ENCODE peak calls at places on chromosomes 16 and 17, in eight cellular contexts. H is heart left ventricle, I is body of pancreas, T is stomach, B is adrenal gland, R is right lobe of liver, E is IMR-90, A is uterus. J is an unnamed sample. For H3K4me1, the result is how much of the 10 kb centered on the place peaks cover.

GRCh38 chr17:17151055-17151454 is 55.1 kb downstream of the PLD6 start:
- DNase-seq in T (no peak), R (no peak), H (no peak), A (no peak), B (no peak), E (peak), I (no peak), J (no peak)

GRCh38 chr16:8962393-8963009 is 1.2 kb downstream of the USP7 start:
- DNase-seq in E (no peak), A (no peak), R (peak), T (peak), H (no peak), B (no peak), I (peak), J (peak)

GRCh38 chr17:55833311-55833710 is 82.5 kb downstream of the PCTP start:
- DNase-seq in H (no peak), A (no peak), B (no peak), E (no peak), I (no peak), T (no peak), R (no peak), J (no peak)

GRCh38 chr17:71302721-71303549 is 817.9 kb upstream of the SOX9 start:
- DNase-seq in R (no peak), T (no peak), B (no peak), I (no peak), A (no peak), E (no peak), H (no peak), J (no peak)

GRCh38 chr16:17585449-17586080 is 114.8 kb upstream of the XYLT1 start:
- DNase-seq in A (no peak), I (no peak), E (no peak), H (no peak), B (no peak), T (no peak), R (no peak), J (no peak)

GRCh38 chr16:17375388-17376304 is 95.1 kb downstream of the XYLT1 start:
- DNase-seq in E (no peak), B (no peak), T (peak), H (no peak), A (no peak), I (peak), R (no peak), J (no peak)

GRCh38 chr16:24834459-24835335 is 11.1 kb upstream of the SLC5A11 start:
- DNase-seq in I (no peak), T (peak), B (no peak), R (no peak), H (no peak), A (no peak), E (peak), J (no peak)

GRCh38 chr17:55421179-55421934 is at the start of gene MMD:
- DNase-seq in H (peak), A (peak), I (peak), B (no peak), T (no peak), R (peak), E (no peak), J (peak)

GRCh38 chr17:45144199-45145034 is 3.9 kb upstream of the HEXIM1 start:
- DNase-seq in E (no peak), T (peak), A (peak), R (peak), H (peak), B (no peak), I (peak), J (peak)

DNA sequence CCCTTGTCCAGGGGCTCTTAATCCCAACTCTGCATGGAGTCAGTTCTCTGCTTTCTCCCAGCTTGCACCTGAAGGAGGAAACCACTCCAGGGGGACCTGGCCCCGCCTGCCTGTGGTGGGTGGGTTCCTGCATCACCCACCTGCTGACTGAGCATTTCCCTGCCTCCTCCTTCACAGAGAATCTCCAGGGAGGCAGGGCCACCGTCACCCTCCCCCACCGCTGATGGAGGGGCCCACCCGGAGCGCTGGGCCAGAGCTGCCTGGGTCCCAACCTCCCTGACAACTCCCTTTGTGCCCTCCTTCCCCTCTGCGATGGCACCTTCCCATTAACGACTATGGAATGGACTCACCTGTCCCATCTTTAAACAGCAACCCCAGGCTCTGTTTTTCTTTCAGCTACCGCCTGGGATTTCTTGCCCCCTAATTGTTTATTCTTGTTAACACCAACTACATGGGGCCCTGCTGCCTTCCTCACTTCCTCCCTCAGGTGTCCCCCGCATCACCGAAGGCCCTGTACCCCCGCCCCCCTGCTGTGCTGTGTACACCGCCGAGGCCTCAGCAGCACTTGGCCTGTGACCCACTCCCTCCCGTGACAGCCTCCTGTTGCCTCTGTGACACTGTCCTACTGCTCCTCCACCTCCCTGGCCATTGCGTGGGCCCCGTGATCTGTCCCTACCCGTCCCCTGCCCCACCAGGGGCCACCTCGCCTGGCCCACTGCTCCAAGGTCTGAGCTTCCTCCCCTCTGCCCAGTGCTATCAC is 842 bp upstream of the TEDC2 start:
- DNase-seq in E (no peak), B (no peak), R (no peak), H (no peak), A (no peak), I (no peak), T (no peak), J (peak)
- TF ChIP-seq POLR2A in E (no peak), B (no peak), R (no peak), H (no peak), A (no peak), I (no peak), T (no peak), J (no peak)

GRCh38 chr16:89619880-89620279 is 6.4 kb downstream of the DPEP1 start:
- DNase-seq in I (no peak), H (no peak), E (no peak), B (no peak), T (no peak), R (no peak), A (no peak), J (no peak)

GRCh38 chr16:89620406-89620841 is 7.0 kb downstream of the DPEP1 start:
- DNase-seq in H (no peak), R (no peak), I (no peak), T (no peak), B (no peak), A (no peak), E (no peak), J (no peak)

GRCh38 chr16:89621136-89621697 is 7.8 kb downstream of the DPEP1 start:
- DNase-seq in T (no peak), R (no peak), H (no peak), B (no peak), I (no peak), A (no peak), E (no peak), J (no peak)

GRCh38 chr16:89623511-89624232 is 10.2 kb downstream of the DPEP1 start:
- DNase-seq in H (no peak), E (no peak), R (no peak), T (no peak), I (no peak), B (no peak), A (no peak), J (no peak)

GRCh38 chr16:89621698-89622409 is 8.4 kb downstream of the DPEP1 start:
- DNase-seq in B (no peak), T (no peak), H (no peak), I (no peak), R (no peak), E (no peak), A (no peak), J (no peak)
- H3K4me1 ChIP-seq in B (under half), T (under half), H (under half), I (under half), R (under half), E (under half), A (under half), J (under half)

GRCh38 chr17:47924785-47925676 is 16.3 kb upstream of the PNPO start:
- DNase-seq in B (no peak), H (no peak), T (no peak), I (no peak), A (no peak), E (no peak), R (no peak), J (no peak)
- TF ChIP-seq POLR2A in B (no peak), H (no peak), T (no peak), I (no peak), A (no peak), E (no peak), R (no peak), J (no peak)

GRCh38 chr16:89923640-89924297 is 627 bp downstream of the TUBB3 start:
- DNase-seq in E (no peak), R (no peak), I (no peak), B (peak), T (no peak), A (no peak), H (peak), J (no peak)

GRCh38 chr16:89921131-89921698 is 1.9 kb upstream of the TUBB3 start:
- DNase-seq in R (no peak), H (no peak), B (peak), T (no peak), I (no peak), A (no peak), E (no peak), J (no peak)

GRCh38 chr16:89922884-89923639 is at the start of gene TUBB3:
- DNase-seq in I (peak), E (peak), H (peak), A (peak), T (peak), B (peak), R (peak), J (no peak)

GRCh38 chr16:89921699-89922476 is 1.3 kb upstream of the TUBB3 start:
- DNase-seq in R (peak), H (peak), I (peak), T (peak), E (peak), A (peak), B (peak), J (no peak)

DNA sequence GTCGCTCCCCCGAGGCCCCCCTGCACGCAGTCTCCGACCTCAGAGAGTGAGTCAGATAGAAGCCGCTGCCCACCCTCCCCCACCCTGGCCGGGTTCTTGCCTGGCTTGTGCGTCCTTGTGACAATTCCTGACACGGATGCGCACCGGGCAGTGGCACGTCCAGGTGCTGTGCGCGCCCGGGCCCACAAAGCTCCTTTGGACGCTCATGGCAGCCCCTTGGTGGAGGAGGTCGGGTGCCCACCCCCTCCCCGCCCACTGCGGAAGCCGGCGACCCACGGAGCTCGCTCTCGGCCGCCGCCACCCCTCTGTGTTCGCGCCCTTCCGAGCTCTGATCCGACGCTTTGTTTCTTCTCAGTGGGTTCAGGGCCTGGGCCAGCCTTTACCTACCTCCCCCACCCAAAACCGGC is 662 bp upstream of the TUBB3 start:
- DNase-seq in I (peak), R (peak), T (peak), E (peak), B (peak), H (peak), A (peak), J (no peak)
- H3K4me1 ChIP-seq in I (half or more), R (under half), T (half or more), E (under half), B (under half), H (under half), A (under half), J (half or more)

GRCh38 chr17:1455748-1456599 is at the start of gene CRK:
- DNase-seq in A (peak), R (peak), H (peak), I (peak), T (peak), B (peak), E (peak), J (peak)
- TF ChIP-seq POLR2A in A (peak), R (peak), H (peak), I (peak), T (no peak), B (peak), E (peak), J (peak)

DNA sequence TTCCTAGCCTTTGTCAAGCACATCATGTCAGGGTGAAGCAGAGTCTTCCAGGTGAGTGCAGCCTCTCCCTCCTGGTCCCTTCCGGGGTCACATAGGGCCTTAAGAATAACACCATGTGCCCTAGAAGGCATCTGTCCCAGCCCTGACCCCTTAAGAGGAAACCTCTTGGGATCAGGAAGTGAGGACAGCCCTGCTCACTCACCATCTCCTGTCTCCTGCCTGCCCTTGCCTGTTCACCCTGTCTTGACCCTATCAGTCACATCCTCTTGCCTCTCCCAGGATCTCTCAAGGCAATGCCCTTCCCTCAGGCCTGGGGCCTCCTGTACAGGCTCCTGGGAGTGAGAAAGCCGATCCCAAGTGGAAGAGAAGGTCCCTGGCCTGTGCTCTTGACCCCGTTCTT is 13.9 kb downstream of the MYL4 start:
- DNase-seq in R (no peak), B (no peak), I (no peak), A (no peak), H (no peak), T (no peak), E (no peak), J (no peak)
- H3K4me1 ChIP-seq in R (under half), B (under half), I (under half), A (under half), H (under half), T (under half), E (under half), J (under half)

J was measured in spleen.